ENCODE peak calls at places on chromosome 4, in eight cellular contexts. O is natural killer cell, Z is Caco-2, E is cardiac fibroblast, V is heart right ventricle, Y is mesothelial cell of epicardium, B is HFF-Myc, K is astrocyte. J is an unnamed sample.
A peak's percentile ranks its signal among the peaks of the same experiment; 100 is the strongest.

GRCh38 chr4:101155368-101155767 is 192.0 kb downstream of the PPP3CA start:
- DNase-seq in O (no peak), Z (no peak), E (peak; percentile 26), V (no peak), Y (no peak), B (peak; percentile 52), K (peak; percentile 63), J (no peak)

GRCh38 chr4:85745939-85746338 is 271.0 kb downstream of the ARHGAP24 start:
- DNase-seq in O (no peak), Z (no peak), E (no peak), V (no peak), Y (no peak), B (no peak), K (no peak), J (no peak)

GRCh38 chr4:184845367-184846011 is 19.7 kb upstream of the ACSL1 start:
- DNase-seq in O (no peak), Z (no peak), E (peak; percentile 24), V (no peak), Y (no peak), B (no peak), K (peak; percentile 71), J (no peak)

GRCh38 chr4:176259330-176260090 is 9.5 kb downstream of the ASB5 start:
- DNase-seq in O (no peak), Z (no peak), E (peak; percentile 49), V (no peak), Y (no peak), B (no peak), K (peak; percentile 58), J (no peak)

GRCh38 chr4:106450249-106450648 is 81.7 kb upstream of the GIMD1 start:
- DNase-seq in O (no peak), Z (no peak), E (no peak), V (no peak), Y (no peak), B (no peak), K (peak; percentile 8), J (no peak)

GRCh38 chr4:140469806-140470733 is 28.0 kb downstream of the MGAT4D start:
- DNase-seq in O (no peak), Z (no peak), E (no peak), V (no peak), Y (no peak), B (no peak), K (no peak), J (no peak)

GRCh38 chr4:4585012-4585670 is 43.3 kb upstream of the STX18 start:
- DNase-seq in O (no peak), Z (no peak), E (peak; percentile 45), V (no peak), Y (no peak), B (no peak), K (peak; percentile 75), J (no peak)

GRCh38 chr4:7323872-7324650 is 110.7 kb downstream of the PSAPL1 start:
- DNase-seq in O (no peak), Z (no peak), E (no peak), V (no peak), Y (no peak), B (no peak), K (no peak), J (peak; percentile 54)

GRCh38 chr4:108058685-108059440 is 69.2 kb downstream of the HADH start:
- DNase-seq in O (no peak), Z (peak; percentile 55), E (peak; percentile 10), V (no peak), Y (no peak), B (peak; percentile 46), K (peak; percentile 59), J (no peak)

GRCh38 chr4:8414377-8414776 is 26.1 kb downstream of the ACOX3 start:
- DNase-seq in O (no peak), Z (no peak), E (no peak), V (no peak), Y (no peak), B (no peak), K (no peak), J (no peak)

GRCh38 chr4:108080752-108081151 is 88.0 kb downstream of the LEF1 start:
- DNase-seq in O (no peak), Z (no peak), E (no peak), V (no peak), Y (no peak), B (no peak), K (no peak), J (no peak)

GRCh38 chr4:105569014-105569850 is 16.8 kb downstream of the ARHGEF38 start:
- DNase-seq in O (no peak), Z (no peak), E (no peak), V (no peak), Y (no peak), B (no peak), K (no peak), J (no peak)

GRCh38 chr4:89797117-89797516 is 39.8 kb downstream of the SNCA start:
- DNase-seq in O (no peak), Z (no peak), E (peak; percentile 76), V (no peak), Y (no peak), B (peak; percentile 12), K (peak; percentile 94), J (no peak)

GRCh38 chr4:34269593-34269992 is 1974.7 kb downstream of the ARAP2 start:
- DNase-seq in O (no peak), Z (no peak), E (no peak), V (no peak), Y (no peak), B (no peak), K (no peak), J (no peak)

DNA sequence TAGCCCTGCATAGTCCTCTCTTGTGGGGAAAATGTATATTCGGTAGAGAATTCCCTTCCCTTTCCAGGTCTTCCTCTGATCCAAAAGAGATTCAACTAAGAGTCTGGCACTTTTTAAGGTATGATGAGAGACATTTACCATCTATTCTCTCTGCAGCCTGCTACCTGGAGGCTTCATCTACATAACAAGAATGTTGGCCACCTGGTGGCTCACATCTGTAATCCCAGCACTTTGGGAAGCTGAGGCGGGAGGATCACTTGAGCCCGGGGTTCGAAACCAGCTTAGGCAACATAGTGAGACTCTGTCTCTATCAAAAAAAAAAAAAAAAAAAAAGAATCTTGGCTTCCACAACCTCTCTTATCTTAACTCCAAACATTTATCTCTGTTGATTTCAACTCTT is 40.4 kb upstream of the NOCT start:
- DNase-seq in O (no peak), Z (no peak), E (no peak), V (no peak), Y (no peak), B (no peak), K (no peak), J (no peak)
- TF ChIP-seq CTCF in O (no peak), Z (no peak), E (no peak), V (no peak), Y (peak; percentile 28), B (no peak), K (no peak), J (no peak)

DNA sequence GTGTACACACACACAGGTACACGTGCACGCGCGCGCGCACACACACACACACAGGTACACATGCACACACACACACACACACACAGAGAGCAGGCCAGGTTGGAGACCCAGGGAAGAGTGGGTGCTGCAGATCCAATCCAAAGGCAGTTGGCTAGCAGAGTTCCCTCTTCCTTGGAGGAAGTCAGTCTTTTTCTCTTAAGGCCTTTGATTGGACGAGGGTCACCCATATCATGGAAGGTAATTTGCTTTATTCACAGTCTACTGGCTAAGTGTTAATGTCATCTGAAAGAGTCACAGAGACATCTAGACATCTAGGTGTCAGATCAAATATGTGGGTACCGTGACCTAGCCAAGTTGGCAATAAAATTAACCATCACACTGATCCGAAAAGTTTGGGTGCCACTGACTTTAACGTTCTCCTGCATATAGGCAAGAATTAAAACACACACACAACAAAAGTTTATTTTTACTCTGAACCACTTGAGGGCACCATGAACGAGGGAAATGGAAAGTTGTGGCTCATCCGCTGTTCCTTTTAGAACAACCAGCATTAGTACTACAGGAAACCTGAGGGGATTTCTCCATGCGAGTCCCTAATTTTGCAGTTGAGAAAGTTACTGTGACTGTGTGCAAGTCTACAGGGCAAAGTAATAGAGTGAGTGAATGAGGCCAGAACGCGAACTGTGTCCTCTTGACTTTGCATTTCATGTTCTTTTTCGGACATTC is 66.0 kb upstream of the STOX2 start:
- DNase-seq in O (no peak), Z (no peak), E (peak; percentile 27), V (no peak), Y (no peak), B (no peak), K (peak; percentile 4), J (no peak)
- TF ChIP-seq CTCF in O (no peak), Z (no peak), E (no peak), V (no peak), Y (no peak), B (peak; percentile 2), K (peak; percentile 3), J (peak; percentile 35)

DNA sequence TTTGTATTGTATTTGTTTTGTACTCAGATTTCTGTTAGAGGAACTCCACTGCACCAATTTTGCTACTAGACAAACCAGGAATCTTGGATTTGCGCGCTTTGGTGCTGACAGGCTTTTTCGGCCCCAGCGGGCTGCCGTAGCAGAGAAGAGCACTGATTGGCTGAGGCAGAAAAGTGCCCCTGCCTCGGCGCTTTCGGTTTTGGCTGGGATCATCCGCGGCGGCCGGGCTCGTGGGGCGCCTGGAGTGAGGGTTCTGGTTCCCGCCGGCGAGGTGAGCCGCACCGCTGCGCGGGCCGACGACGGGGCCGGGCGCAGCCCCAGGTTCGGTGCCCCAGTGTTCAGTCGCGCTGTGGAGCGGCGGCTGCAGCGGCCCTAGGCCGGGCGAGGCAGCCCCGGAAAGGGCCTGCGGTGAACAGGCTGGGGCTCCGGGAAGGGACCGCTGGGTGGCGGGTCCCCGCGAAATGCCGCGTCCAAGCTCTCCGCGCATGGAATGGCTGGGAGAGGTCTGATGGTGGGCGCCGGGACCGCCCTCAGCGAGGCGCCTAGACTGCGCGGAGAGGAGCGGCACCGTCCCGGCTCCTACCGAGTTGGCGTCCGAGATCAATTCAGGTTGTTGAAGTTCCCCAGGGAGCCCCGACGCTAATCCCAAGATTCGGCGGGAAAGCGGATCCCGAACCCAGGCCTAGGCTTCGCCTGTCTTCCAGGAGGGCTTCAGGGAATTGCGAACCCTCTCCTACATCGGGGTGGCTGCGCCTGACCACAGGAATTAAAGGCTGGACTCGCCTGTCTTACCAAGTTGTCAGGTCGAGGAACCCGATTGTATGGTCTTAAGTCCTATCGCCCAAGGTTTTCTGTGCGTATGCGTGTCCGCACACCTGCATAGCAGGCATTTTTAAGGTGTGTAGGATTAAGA is at the start of gene LSM6:
- DNase-seq in O (peak; percentile 78), Z (peak; percentile 82), E (peak; percentile 88), V (peak; percentile 91), Y (peak; percentile 79), B (peak; percentile 56), K (peak; percentile 79), J (peak; percentile 37)
- TF ChIP-seq CTCF in O (no peak), Z (no peak), E (no peak), V (no peak), Y (no peak), B (no peak), K (no peak), J (no peak)

GRCh38 chr4:87698394-87698793 is 48.3 kb downstream of the DMP1 start:
- DNase-seq in O (no peak), Z (no peak), E (no peak), V (no peak), Y (no peak), B (no peak), K (no peak), J (no peak)
- TF ChIP-seq CTCF in O (no peak), Z (no peak), E (no peak), V (no peak), Y (no peak), B (no peak), K (no peak), J (no peak)

DNA sequence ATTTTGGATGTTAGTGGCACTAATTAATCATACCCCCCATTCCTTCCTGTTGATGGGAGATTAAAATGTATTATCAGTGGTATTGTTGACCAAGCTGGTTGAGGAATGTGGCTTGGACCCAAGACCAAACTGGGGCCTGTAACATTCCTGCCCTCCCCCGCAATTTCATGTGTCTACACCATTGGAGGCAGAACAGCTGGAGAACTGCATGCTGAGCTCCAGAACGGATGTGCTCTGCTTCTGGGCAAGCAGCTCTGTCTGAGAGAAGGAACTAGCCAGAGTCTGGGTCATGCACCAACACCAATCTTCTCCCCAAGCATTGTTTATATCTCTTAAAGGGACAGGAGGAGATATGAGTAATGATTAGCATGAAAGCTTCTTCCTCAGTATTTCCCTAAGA is 185.5 kb downstream of the CEP135 start:
- DNase-seq in O (no peak), Z (peak; percentile 71), E (peak; percentile 97), V (peak; percentile 47), Y (no peak), B (no peak), K (peak; percentile 91), J (no peak)
- TF ChIP-seq CTCF in O (no peak), Z (no peak), E (no peak), V (no peak), Y (no peak), B (no peak), K (no peak), J (no peak)